ENCODE peak calls at places on chromosome 5, in eight cellular contexts. One of them, this sample, is unnamed.

GRCh38 chr5:135386886-135387628 is 12.0 kb downstream of the MACROH2A1 start:
- DNase-seq in epithelial cell of esophagus: peak
- DNase-seq in nephron progenitor cell: no peak
- DNase-seq in choroid plexus epithelial cell: peak
- DNase-seq in tibial artery: no peak
- DNase-seq in neural crest cell: no peak
- DNase-seq in LNCaP clone FGC: peak
- DNase-seq in WERI-Rb-1: no peak
- DNase-seq in this sample: no peak

GRCh38 chr5:174311531-174312269 is 266.2 kb downstream of the NSG2 start:
- DNase-seq in epithelial cell of esophagus: peak
- DNase-seq in nephron progenitor cell: peak
- DNase-seq in choroid plexus epithelial cell: peak
- DNase-seq in tibial artery: peak
- DNase-seq in neural crest cell: peak
- DNase-seq in LNCaP clone FGC: no peak
- DNase-seq in WERI-Rb-1: peak
- DNase-seq in this sample: peak

GRCh38 chr5:128927644-128928043 is 37.6 kb upstream of the SLC27A6 start:
- DNase-seq in epithelial cell of esophagus: peak
- DNase-seq in nephron progenitor cell: no peak
- DNase-seq in choroid plexus epithelial cell: no peak
- DNase-seq in tibial artery: no peak
- DNase-seq in neural crest cell: no peak
- DNase-seq in LNCaP clone FGC: no peak
- DNase-seq in WERI-Rb-1: no peak
- DNase-seq in this sample: no peak

GRCh38 chr5:159536626-159537025 is 206.3 kb upstream of the IL12B start:
- DNase-seq in epithelial cell of esophagus: no peak
- DNase-seq in nephron progenitor cell: no peak
- DNase-seq in choroid plexus epithelial cell: no peak
- DNase-seq in tibial artery: no peak
- DNase-seq in neural crest cell: no peak
- DNase-seq in LNCaP clone FGC: no peak
- DNase-seq in WERI-Rb-1: no peak
- DNase-seq in this sample: no peak

GRCh38 chr5:149153751-149154610 is 12.7 kb downstream of the ABLIM3 start:
- DNase-seq in epithelial cell of esophagus: peak
- DNase-seq in nephron progenitor cell: no peak
- DNase-seq in choroid plexus epithelial cell: peak
- DNase-seq in tibial artery: peak
- DNase-seq in neural crest cell: no peak
- DNase-seq in LNCaP clone FGC: no peak
- DNase-seq in WERI-Rb-1: no peak
- DNase-seq in this sample: peak

GRCh38 chr5:134552301-134552700 is 26.8 kb downstream of the JADE2 start:
- DNase-seq in epithelial cell of esophagus: peak
- DNase-seq in nephron progenitor cell: no peak
- DNase-seq in choroid plexus epithelial cell: peak
- DNase-seq in tibial artery: peak
- DNase-seq in neural crest cell: no peak
- DNase-seq in LNCaP clone FGC: no peak
- DNase-seq in WERI-Rb-1: no peak
- DNase-seq in this sample: no peak

GRCh38 chr5:176837707-176838115 is 27.4 kb downstream of the UNC5A start:
- DNase-seq in epithelial cell of esophagus: peak
- DNase-seq in nephron progenitor cell: peak
- DNase-seq in choroid plexus epithelial cell: peak
- DNase-seq in tibial artery: peak
- DNase-seq in neural crest cell: peak
- DNase-seq in LNCaP clone FGC: peak
- DNase-seq in WERI-Rb-1: no peak
- DNase-seq in this sample: no peak

GRCh38 chr5:159987031-159987674 is 21.8 kb upstream of the TTC1 start:
- DNase-seq in epithelial cell of esophagus: peak
- DNase-seq in nephron progenitor cell: peak
- DNase-seq in choroid plexus epithelial cell: peak
- DNase-seq in tibial artery: peak
- DNase-seq in neural crest cell: peak
- DNase-seq in LNCaP clone FGC: peak
- DNase-seq in WERI-Rb-1: peak
- DNase-seq in this sample: peak

GRCh38 chr5:143434261-143435206 is 31.0 kb upstream of the NR3C1 start:
- DNase-seq in epithelial cell of esophagus: no peak
- DNase-seq in nephron progenitor cell: no peak
- DNase-seq in choroid plexus epithelial cell: no peak
- DNase-seq in tibial artery: no peak
- DNase-seq in neural crest cell: no peak
- DNase-seq in LNCaP clone FGC: peak
- DNase-seq in WERI-Rb-1: no peak
- DNase-seq in this sample: no peak

GRCh38 chr5:44294492-44294891 is 94.7 kb downstream of the FGF10 start:
- DNase-seq in epithelial cell of esophagus: no peak
- DNase-seq in nephron progenitor cell: no peak
- DNase-seq in choroid plexus epithelial cell: peak
- DNase-seq in tibial artery: peak
- DNase-seq in neural crest cell: no peak
- DNase-seq in LNCaP clone FGC: no peak
- DNase-seq in WERI-Rb-1: no peak
- DNase-seq in this sample: no peak

GRCh38 chr5:180704362-180704761 is 35.5 kb downstream of the OR2Y1 start:
- DNase-seq in epithelial cell of esophagus: peak
- DNase-seq in nephron progenitor cell: no peak
- DNase-seq in choroid plexus epithelial cell: peak
- DNase-seq in tibial artery: no peak
- DNase-seq in neural crest cell: no peak
- DNase-seq in LNCaP clone FGC: peak
- DNase-seq in WERI-Rb-1: no peak
- DNase-seq in this sample: no peak

GRCh38 chr5:109411175-109411514 is 1.4 kb upstream of the PJA2 start:
- DNase-seq in epithelial cell of esophagus: no peak
- DNase-seq in nephron progenitor cell: no peak
- DNase-seq in choroid plexus epithelial cell: no peak
- DNase-seq in tibial artery: no peak
- DNase-seq in neural crest cell: no peak
- DNase-seq in LNCaP clone FGC: no peak
- DNase-seq in WERI-Rb-1: no peak
- DNase-seq in this sample: no peak

GRCh38 chr5:109410389-109411174 is 808 bp upstream of the PJA2 start:
- DNase-seq in epithelial cell of esophagus: peak
- DNase-seq in nephron progenitor cell: peak
- DNase-seq in choroid plexus epithelial cell: peak
- DNase-seq in tibial artery: peak
- DNase-seq in neural crest cell: peak
- DNase-seq in LNCaP clone FGC: no peak
- DNase-seq in WERI-Rb-1: peak
- DNase-seq in this sample: peak

GRCh38 chr5:109411627-109412026 is 1.9 kb upstream of the PJA2 start:
- DNase-seq in epithelial cell of esophagus: peak
- DNase-seq in nephron progenitor cell: no peak
- DNase-seq in choroid plexus epithelial cell: peak
- DNase-seq in tibial artery: no peak
- DNase-seq in neural crest cell: no peak
- DNase-seq in LNCaP clone FGC: no peak
- DNase-seq in WERI-Rb-1: no peak
- DNase-seq in this sample: no peak

GRCh38 chr5:109409061-109409843 is 522 bp downstream of the PJA2 start:
- DNase-seq in epithelial cell of esophagus: peak
- DNase-seq in nephron progenitor cell: peak
- DNase-seq in choroid plexus epithelial cell: peak
- DNase-seq in tibial artery: peak
- DNase-seq in neural crest cell: peak
- DNase-seq in LNCaP clone FGC: no peak
- DNase-seq in WERI-Rb-1: peak
- DNase-seq in this sample: peak

DNA sequence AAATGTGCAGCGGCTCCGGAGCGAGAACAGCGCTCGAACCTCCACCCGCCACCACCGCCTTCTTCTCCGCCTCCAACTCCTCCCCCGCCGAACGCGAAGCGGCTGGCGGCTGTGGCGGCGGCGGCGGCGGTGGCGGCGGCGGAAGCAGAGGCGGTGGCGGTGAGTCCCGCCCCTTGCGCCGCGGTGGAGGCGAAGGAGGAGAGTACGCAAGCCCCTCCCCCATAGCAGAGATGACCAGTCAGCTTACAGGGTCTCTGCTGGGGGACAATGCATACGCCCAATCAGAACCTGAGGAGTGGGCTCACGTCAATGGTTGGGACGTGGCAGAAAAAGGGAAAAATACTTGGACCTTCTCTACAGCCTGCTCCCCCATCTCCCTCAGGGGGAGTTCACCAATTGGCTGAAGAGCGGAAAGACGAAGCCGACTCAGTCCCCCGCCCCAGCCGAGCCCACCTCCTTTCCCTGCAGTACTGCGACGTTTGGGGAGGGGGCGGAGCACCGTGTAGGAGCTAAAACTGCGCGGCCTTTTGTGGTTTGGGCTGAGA is at the start of gene PJA2:
- DNase-seq in epithelial cell of esophagus: peak
- DNase-seq in nephron progenitor cell: peak
- DNase-seq in choroid plexus epithelial cell: peak
- DNase-seq in tibial artery: peak
- DNase-seq in neural crest cell: peak
- DNase-seq in LNCaP clone FGC: peak
- DNase-seq in WERI-Rb-1: peak
- DNase-seq in this sample: peak
- TF ChIP-seq CTCF in epithelial cell of esophagus: peak
- TF ChIP-seq CTCF in nephron progenitor cell: no peak
- TF ChIP-seq CTCF in choroid plexus epithelial cell: peak
- TF ChIP-seq CTCF in tibial artery: peak
- TF ChIP-seq CTCF in neural crest cell: peak
- TF ChIP-seq CTCF in LNCaP clone FGC: no peak
- TF ChIP-seq CTCF in WERI-Rb-1: peak
- TF ChIP-seq CTCF in this sample: peak

DNA sequence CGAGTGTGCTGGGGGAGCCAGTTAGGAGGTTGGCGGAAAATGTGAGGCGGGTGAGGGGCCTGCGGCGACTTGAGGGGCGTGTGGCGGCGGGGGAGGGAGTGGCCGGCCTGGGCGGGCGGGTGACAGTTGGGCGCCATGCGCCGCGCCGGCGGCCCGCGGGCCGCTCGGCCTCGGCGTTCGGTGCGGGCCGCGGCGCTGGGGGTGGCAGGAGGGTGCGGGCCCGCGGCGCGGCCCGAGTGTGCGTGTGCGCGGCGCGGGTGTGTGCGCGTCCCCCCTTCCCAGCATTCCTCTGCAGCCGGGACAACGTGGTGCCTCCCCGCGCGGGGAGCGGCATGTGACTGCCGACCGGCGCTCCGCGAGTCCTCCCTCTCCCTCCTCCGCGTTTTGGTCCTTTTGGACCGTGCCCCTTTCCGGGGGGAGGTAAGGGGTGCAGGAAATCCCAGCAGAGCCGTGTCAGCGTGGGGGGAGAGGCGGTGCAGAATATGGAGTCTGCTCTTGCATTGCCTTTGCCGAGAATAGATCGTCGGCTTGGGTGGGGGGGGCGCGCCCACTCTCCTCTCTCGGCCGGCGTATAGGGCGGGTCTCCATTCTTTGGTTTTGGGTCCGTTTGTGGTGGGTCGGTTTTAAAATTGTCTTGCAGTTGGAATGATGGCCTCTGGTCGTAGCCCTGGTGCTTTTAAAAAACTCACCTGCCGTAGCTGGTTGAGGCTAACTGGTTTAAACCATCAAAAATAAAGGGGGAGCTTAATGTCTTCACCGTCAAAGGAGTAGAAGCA is 1.9 kb downstream of the LARP1 start:
- DNase-seq in epithelial cell of esophagus: peak
- DNase-seq in nephron progenitor cell: peak
- DNase-seq in choroid plexus epithelial cell: peak
- DNase-seq in tibial artery: peak
- DNase-seq in neural crest cell: peak
- DNase-seq in LNCaP clone FGC: no peak
- DNase-seq in WERI-Rb-1: peak
- DNase-seq in this sample: peak
- TF ChIP-seq CTCF in epithelial cell of esophagus: no peak
- TF ChIP-seq CTCF in nephron progenitor cell: no peak
- TF ChIP-seq CTCF in choroid plexus epithelial cell: no peak
- TF ChIP-seq CTCF in tibial artery: no peak
- TF ChIP-seq CTCF in neural crest cell: peak
- TF ChIP-seq CTCF in LNCaP clone FGC: no peak
- TF ChIP-seq CTCF in WERI-Rb-1: no peak
- TF ChIP-seq CTCF in this sample: no peak

DNA sequence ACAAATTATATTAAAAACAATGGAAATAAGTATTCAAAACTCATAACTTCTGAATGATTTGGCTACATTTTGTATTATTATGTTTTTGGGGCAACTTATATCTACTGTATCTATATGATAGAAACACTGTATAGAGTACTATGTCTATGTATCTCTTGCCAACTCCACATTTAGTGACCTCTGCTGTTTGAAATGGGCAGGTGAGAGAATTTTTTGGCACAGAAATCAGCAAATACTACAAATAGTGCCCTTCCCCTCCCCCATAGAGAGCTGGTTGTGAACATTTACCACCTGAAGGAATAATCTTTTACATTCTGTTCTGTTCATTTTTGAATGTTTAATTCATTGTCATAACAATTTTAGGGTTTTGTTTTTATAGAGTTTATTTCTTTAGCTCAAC is 545.3 kb downstream of the PDE4D start:
- DNase-seq in epithelial cell of esophagus: peak
- DNase-seq in nephron progenitor cell: no peak
- DNase-seq in choroid plexus epithelial cell: no peak
- DNase-seq in tibial artery: no peak
- DNase-seq in neural crest cell: no peak
- DNase-seq in LNCaP clone FGC: peak
- DNase-seq in WERI-Rb-1: no peak
- DNase-seq in this sample: no peak
- TF ChIP-seq CTCF in epithelial cell of esophagus: peak
- TF ChIP-seq CTCF in nephron progenitor cell: no peak
- TF ChIP-seq CTCF in choroid plexus epithelial cell: no peak
- TF ChIP-seq CTCF in tibial artery: no peak
- TF ChIP-seq CTCF in neural crest cell: no peak
- TF ChIP-seq CTCF in LNCaP clone FGC: peak
- TF ChIP-seq CTCF in WERI-Rb-1: no peak
- TF ChIP-seq CTCF in this sample: no peak

DNA sequence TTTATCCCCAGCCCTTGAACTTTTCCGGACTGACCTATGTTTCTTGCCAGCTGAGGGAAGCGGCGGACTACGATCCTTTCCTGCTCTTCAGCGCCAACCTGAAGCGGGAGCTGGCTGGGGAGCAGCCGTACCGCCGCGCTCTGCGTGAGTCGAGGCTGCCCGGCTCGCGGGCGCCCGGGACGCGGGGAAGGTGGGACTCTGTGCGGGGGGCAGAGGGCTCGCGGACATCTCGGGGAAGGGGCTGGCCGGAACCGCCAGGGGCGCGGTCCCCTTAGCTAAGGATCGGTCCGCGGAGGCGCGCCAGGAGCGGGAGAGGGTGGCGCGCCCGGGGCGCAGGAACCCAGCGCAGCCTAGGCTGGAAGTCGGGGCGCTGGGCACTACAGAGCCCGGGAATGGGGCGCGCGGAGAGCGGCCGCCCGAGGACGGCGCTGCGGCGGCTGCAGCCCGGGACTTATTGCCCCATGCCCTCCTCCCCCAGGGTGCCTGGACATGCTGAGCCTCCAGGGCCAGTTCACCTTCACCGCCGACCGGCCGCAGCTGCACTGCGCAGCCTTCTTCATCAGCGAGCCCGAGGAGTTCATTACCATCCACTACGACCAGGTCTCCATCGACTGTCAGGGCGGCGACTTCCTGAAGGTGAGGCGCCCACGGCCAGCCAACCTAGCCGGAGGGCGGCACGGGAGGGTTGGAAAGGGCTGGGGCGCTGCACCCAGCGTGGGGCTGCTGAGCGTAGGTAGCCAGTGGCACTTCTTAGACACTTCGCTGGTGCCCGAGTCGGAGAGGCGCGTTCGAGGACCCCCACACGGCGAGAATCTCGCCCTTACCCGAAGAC is 922 bp downstream of the CRHBP start:
- DNase-seq in epithelial cell of esophagus: peak
- DNase-seq in nephron progenitor cell: peak
- DNase-seq in choroid plexus epithelial cell: peak
- DNase-seq in tibial artery: no peak
- DNase-seq in neural crest cell: peak
- DNase-seq in LNCaP clone FGC: no peak
- DNase-seq in WERI-Rb-1: no peak
- DNase-seq in this sample: peak
- TF ChIP-seq CTCF in epithelial cell of esophagus: no peak
- TF ChIP-seq CTCF in nephron progenitor cell: no peak
- TF ChIP-seq CTCF in choroid plexus epithelial cell: no peak
- TF ChIP-seq CTCF in tibial artery: no peak
- TF ChIP-seq CTCF in neural crest cell: peak
- TF ChIP-seq CTCF in LNCaP clone FGC: no peak
- TF ChIP-seq CTCF in WERI-Rb-1: peak
- TF ChIP-seq CTCF in this sample: no peak

This sample was measured in glutamatergic neuron.